ENCODE peak calls at places on chromosomes 1 and 21, in eight cellular contexts. One of them, this sample, is unnamed.

GRCh38 chr1:157969693-157970485 is 23.6 kb upstream of the KIRREL1 start:
- DNase-seq in lung: no peak
- DNase-seq in endothelial cell: peak; percentile 72
- DNase-seq in uterus: peak; percentile 58
- DNase-seq in AG09309: peak; percentile 79
- DNase-seq in cardiac muscle cell: peak; percentile 61
- DNase-seq in GM12865: peak; percentile 30
- DNase-seq in astrocyte: peak; percentile 82
- DNase-seq in this sample: peak; percentile 32

GRCh38 chr21:20418353-20418752 is 579.9 kb upstream of the NCAM2 start:
- DNase-seq in lung: no peak
- DNase-seq in endothelial cell: no peak
- DNase-seq in uterus: no peak
- DNase-seq in AG09309: no peak
- DNase-seq in cardiac muscle cell: no peak
- DNase-seq in GM12865: no peak
- DNase-seq in astrocyte: no peak
- DNase-seq in this sample: no peak

GRCh38 chr1:53949023-53949611 is 3.0 kb downstream of the LRRC42 start:
- DNase-seq in lung: no peak
- DNase-seq in endothelial cell: peak; percentile 53
- DNase-seq in uterus: peak; percentile 43
- DNase-seq in AG09309: no peak
- DNase-seq in cardiac muscle cell: peak; percentile 70
- DNase-seq in GM12865: peak; percentile 57
- DNase-seq in astrocyte: peak; percentile 22
- DNase-seq in this sample: no peak

GRCh38 chr1:23558140-23558871 is 995 bp downstream of the ID3 start:
- DNase-seq in lung: peak; percentile 71
- DNase-seq in endothelial cell: peak; percentile 53
- DNase-seq in uterus: peak; percentile 53
- DNase-seq in AG09309: no peak
- DNase-seq in cardiac muscle cell: peak; percentile 74
- DNase-seq in GM12865: peak; percentile 84
- DNase-seq in astrocyte: no peak
- DNase-seq in this sample: peak; percentile 25

GRCh38 chr1:7527733-7528045 is 243.4 kb upstream of the VAMP3 start:
- DNase-seq in lung: no peak
- DNase-seq in endothelial cell: no peak
- DNase-seq in uterus: no peak
- DNase-seq in AG09309: no peak
- DNase-seq in cardiac muscle cell: no peak
- DNase-seq in GM12865: no peak
- DNase-seq in astrocyte: no peak
- DNase-seq in this sample: no peak

GRCh38 chr1:2439369-2439768 is 27.0 kb upstream of the PEX10 start:
- DNase-seq in lung: no peak
- DNase-seq in endothelial cell: no peak
- DNase-seq in uterus: no peak
- DNase-seq in AG09309: no peak
- DNase-seq in cardiac muscle cell: no peak
- DNase-seq in GM12865: peak; percentile 32
- DNase-seq in astrocyte: no peak
- DNase-seq in this sample: no peak

GRCh38 chr1:11180342-11180744 is 8.8 kb upstream of the ANGPTL7 start:
- DNase-seq in lung: no peak
- DNase-seq in endothelial cell: no peak
- DNase-seq in uterus: no peak
- DNase-seq in AG09309: peak; percentile 73
- DNase-seq in cardiac muscle cell: no peak
- DNase-seq in GM12865: no peak
- DNase-seq in astrocyte: peak; percentile 77
- DNase-seq in this sample: no peak

GRCh38 chr1:6464915-6465314 is 1.1 kb downstream of the TNFRSF25 start:
- DNase-seq in lung: no peak
- DNase-seq in endothelial cell: no peak
- DNase-seq in uterus: no peak
- DNase-seq in AG09309: no peak
- DNase-seq in cardiac muscle cell: no peak
- DNase-seq in GM12865: no peak
- DNase-seq in astrocyte: no peak
- DNase-seq in this sample: no peak

GRCh38 chr1:1619917-1620361 is 4.6 kb downstream of the MIB2 start:
- DNase-seq in lung: no peak
- DNase-seq in endothelial cell: peak; percentile 54
- DNase-seq in uterus: no peak
- DNase-seq in AG09309: no peak
- DNase-seq in cardiac muscle cell: no peak
- DNase-seq in GM12865: no peak
- DNase-seq in astrocyte: no peak
- DNase-seq in this sample: no peak

GRCh38 chr21:36567216-36567917 is 87.4 kb upstream of the CLDN14 start:
- DNase-seq in lung: no peak
- DNase-seq in endothelial cell: no peak
- DNase-seq in uterus: no peak
- DNase-seq in AG09309: no peak
- DNase-seq in cardiac muscle cell: no peak
- DNase-seq in GM12865: no peak
- DNase-seq in astrocyte: no peak
- DNase-seq in this sample: no peak

GRCh38 chr1:77126309-77126708 is 92.9 kb downstream of the PIGK start:
- DNase-seq in lung: no peak
- DNase-seq in endothelial cell: peak; percentile 41
- DNase-seq in uterus: no peak
- DNase-seq in AG09309: peak; percentile 59
- DNase-seq in cardiac muscle cell: peak; percentile 78
- DNase-seq in GM12865: peak; percentile 60
- DNase-seq in astrocyte: peak; percentile 54
- DNase-seq in this sample: peak; percentile 11

DNA sequence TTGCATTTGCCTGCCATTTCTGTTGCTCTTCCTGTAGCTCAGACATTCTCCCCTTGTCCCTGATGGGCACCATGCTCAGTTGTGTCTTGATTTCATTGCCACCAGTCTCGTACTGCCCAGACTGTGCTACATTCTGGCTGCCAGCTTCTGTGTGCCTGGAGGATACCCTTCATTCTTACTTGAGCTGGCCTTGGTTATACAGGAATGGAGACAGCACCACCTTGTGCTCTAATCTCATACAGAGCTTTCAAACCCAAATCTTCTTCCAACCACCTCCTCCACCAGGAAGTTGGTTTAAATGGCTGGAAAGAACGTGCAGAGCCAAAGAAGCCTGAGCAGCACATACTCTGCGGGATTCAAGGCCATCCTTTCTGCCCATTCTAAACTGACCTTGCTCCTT is 165.3 kb downstream of the SLC35F3 start:
- DNase-seq in lung: no peak
- DNase-seq in endothelial cell: no peak
- DNase-seq in uterus: no peak
- DNase-seq in AG09309: no peak
- DNase-seq in cardiac muscle cell: no peak
- DNase-seq in GM12865: peak; percentile 21
- DNase-seq in astrocyte: no peak
- DNase-seq in this sample: no peak
- TF ChIP-seq CTCF in lung: no peak
- TF ChIP-seq CTCF in endothelial cell: no peak
- TF ChIP-seq CTCF in uterus: no peak
- TF ChIP-seq CTCF in AG09309: peak; percentile 11
- TF ChIP-seq CTCF in cardiac muscle cell: no peak
- TF ChIP-seq CTCF in GM12865: peak; percentile 24
- TF ChIP-seq CTCF in astrocyte: no peak
- TF ChIP-seq CTCF in this sample: no peak

GRCh38 chr21:33949516-33950424 is 34.2 kb upstream of the ATP5PO start:
- DNase-seq in lung: no peak
- DNase-seq in endothelial cell: no peak
- DNase-seq in uterus: no peak
- DNase-seq in AG09309: no peak
- DNase-seq in cardiac muscle cell: no peak
- DNase-seq in GM12865: peak; percentile 89
- DNase-seq in astrocyte: no peak
- DNase-seq in this sample: no peak
- TF ChIP-seq CTCF in lung: no peak
- TF ChIP-seq CTCF in endothelial cell: no peak
- TF ChIP-seq CTCF in uterus: no peak
- TF ChIP-seq CTCF in AG09309: no peak
- TF ChIP-seq CTCF in cardiac muscle cell: no peak
- TF ChIP-seq CTCF in GM12865: no peak
- TF ChIP-seq CTCF in astrocyte: no peak
- TF ChIP-seq CTCF in this sample: no peak

DNA sequence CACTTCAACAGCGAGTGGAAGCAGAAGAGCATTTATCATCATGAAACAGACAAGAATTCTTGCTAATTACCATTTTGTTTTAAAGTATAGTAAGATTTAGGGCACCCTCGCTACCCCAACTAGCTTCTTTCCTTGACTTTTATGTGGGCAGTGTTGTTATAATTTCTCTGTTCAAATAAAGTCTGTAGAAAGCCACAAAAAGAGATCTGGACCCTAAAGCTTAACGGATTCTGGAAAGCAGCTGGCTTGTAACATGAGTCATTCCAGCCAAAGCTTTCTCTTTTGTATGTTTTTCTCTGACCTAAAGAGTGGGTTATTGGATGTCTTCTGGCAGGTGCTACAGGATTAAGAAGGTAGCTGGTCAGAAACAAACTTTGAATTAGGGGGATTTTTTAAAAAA is 37.4 kb downstream of the RUNX1 start:
- DNase-seq in lung: no peak
- DNase-seq in endothelial cell: no peak
- DNase-seq in uterus: no peak
- DNase-seq in AG09309: no peak
- DNase-seq in cardiac muscle cell: no peak
- DNase-seq in GM12865: no peak
- DNase-seq in astrocyte: peak; percentile 58
- DNase-seq in this sample: no peak
- TF ChIP-seq CTCF in lung: no peak
- TF ChIP-seq CTCF in endothelial cell: no peak
- TF ChIP-seq CTCF in uterus: no peak
- TF ChIP-seq CTCF in AG09309: no peak
- TF ChIP-seq CTCF in cardiac muscle cell: no peak
- TF ChIP-seq CTCF in GM12865: no peak
- TF ChIP-seq CTCF in astrocyte: no peak
- TF ChIP-seq CTCF in this sample: no peak

DNA sequence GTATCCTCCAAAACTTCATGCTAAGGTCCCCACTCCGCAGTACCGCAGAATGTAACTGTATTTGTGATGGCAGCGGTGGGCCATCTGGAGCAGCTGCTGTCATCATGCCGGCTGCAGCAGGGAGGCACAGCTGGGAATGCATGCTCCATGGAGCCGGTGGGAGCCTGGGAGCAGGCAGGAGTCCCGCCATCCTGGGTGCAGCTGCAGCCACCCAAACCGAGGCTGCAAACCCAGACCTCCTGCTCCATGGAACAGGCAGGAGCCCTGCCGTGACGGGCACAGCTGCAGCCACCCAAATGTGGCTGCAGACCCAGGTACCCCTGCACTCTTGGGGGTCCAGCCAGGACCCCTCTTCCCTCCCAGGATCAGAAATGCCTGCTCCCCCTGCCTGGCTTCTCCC is 80.3 kb downstream of the SCMH1 start:
- DNase-seq in lung: no peak
- DNase-seq in endothelial cell: no peak
- DNase-seq in uterus: no peak
- DNase-seq in AG09309: no peak
- DNase-seq in cardiac muscle cell: peak; percentile 26
- DNase-seq in GM12865: no peak
- DNase-seq in astrocyte: no peak
- DNase-seq in this sample: no peak
- TF ChIP-seq CTCF in lung: no peak
- TF ChIP-seq CTCF in endothelial cell: no peak
- TF ChIP-seq CTCF in uterus: no peak
- TF ChIP-seq CTCF in AG09309: no peak
- TF ChIP-seq CTCF in cardiac muscle cell: no peak
- TF ChIP-seq CTCF in GM12865: no peak
- TF ChIP-seq CTCF in astrocyte: no peak
- TF ChIP-seq CTCF in this sample: no peak

GRCh38 chr1:153627797-153628626 is at the start of gene S100A1:
- DNase-seq in lung: no peak
- DNase-seq in endothelial cell: no peak
- DNase-seq in uterus: no peak
- DNase-seq in AG09309: no peak
- DNase-seq in cardiac muscle cell: no peak
- DNase-seq in GM12865: no peak
- DNase-seq in astrocyte: no peak
- DNase-seq in this sample: no peak
- TF ChIP-seq CTCF in lung: no peak
- TF ChIP-seq CTCF in endothelial cell: peak; percentile 22
- TF ChIP-seq CTCF in uterus: no peak
- TF ChIP-seq CTCF in AG09309: no peak
- TF ChIP-seq CTCF in cardiac muscle cell: no peak
- TF ChIP-seq CTCF in GM12865: no peak
- TF ChIP-seq CTCF in astrocyte: peak; percentile 3
- TF ChIP-seq CTCF in this sample: peak; percentile 3

GRCh38 chr1:91501527-91501859 is 842 bp downstream of the CDC7 start:
- DNase-seq in lung: no peak
- DNase-seq in endothelial cell: no peak
- DNase-seq in uterus: no peak
- DNase-seq in AG09309: no peak
- DNase-seq in cardiac muscle cell: no peak
- DNase-seq in GM12865: peak; percentile 62
- DNase-seq in astrocyte: peak; percentile 40
- DNase-seq in this sample: no peak
- TF ChIP-seq CTCF in lung: no peak
- TF ChIP-seq CTCF in endothelial cell: no peak
- TF ChIP-seq CTCF in uterus: no peak
- TF ChIP-seq CTCF in AG09309: no peak
- TF ChIP-seq CTCF in cardiac muscle cell: no peak
- TF ChIP-seq CTCF in GM12865: no peak
- TF ChIP-seq CTCF in astrocyte: no peak
- TF ChIP-seq CTCF in this sample: no peak

GRCh38 chr21:38869196-38869595 is 63.5 kb downstream of the ETS2 start:
- DNase-seq in lung: no peak
- DNase-seq in endothelial cell: no peak
- DNase-seq in uterus: no peak
- DNase-seq in AG09309: no peak
- DNase-seq in cardiac muscle cell: no peak
- DNase-seq in GM12865: no peak
- DNase-seq in astrocyte: no peak
- DNase-seq in this sample: no peak

GRCh38 chr21:38875694-38876492 is 70.2 kb downstream of the ETS2 start:
- DNase-seq in lung: no peak
- DNase-seq in endothelial cell: no peak
- DNase-seq in uterus: no peak
- DNase-seq in AG09309: peak; percentile 79
- DNase-seq in cardiac muscle cell: no peak
- DNase-seq in GM12865: no peak
- DNase-seq in astrocyte: peak; percentile 59
- DNase-seq in this sample: no peak

DNA sequence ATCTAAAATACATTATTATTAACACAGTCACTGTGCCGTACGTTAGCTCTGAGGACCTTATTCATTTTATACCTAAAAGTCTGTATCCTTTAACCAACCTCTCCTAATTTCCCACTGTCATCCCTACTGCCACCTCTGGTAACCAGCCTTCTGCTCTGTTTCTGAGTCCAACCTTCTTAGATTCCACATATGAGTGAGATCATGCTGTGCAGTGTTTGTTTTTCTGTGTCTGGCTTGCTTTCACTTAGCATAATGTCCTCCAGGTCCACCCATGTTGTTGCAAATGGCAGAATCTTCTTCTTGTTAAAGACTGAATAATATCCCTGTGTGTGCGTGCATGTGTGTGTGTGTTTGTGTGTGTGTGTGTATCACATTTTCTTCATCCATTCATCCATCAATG is 64.2 kb downstream of the ETS2 start:
- DNase-seq in lung: no peak
- DNase-seq in endothelial cell: no peak
- DNase-seq in uterus: no peak
- DNase-seq in AG09309: no peak
- DNase-seq in cardiac muscle cell: no peak
- DNase-seq in GM12865: no peak
- DNase-seq in astrocyte: no peak
- DNase-seq in this sample: no peak
- TF ChIP-seq CTCF in lung: no peak
- TF ChIP-seq CTCF in endothelial cell: no peak
- TF ChIP-seq CTCF in uterus: no peak
- TF ChIP-seq CTCF in AG09309: peak; percentile 31
- TF ChIP-seq CTCF in cardiac muscle cell: no peak
- TF ChIP-seq CTCF in GM12865: no peak
- TF ChIP-seq CTCF in astrocyte: no peak
- TF ChIP-seq CTCF in this sample: no peak